ENCODE peak calls at places on chromosomes 6 and 20, in five cellular contexts. One of them, this sample, is unnamed.

GRCh38 chr6:13952101-13952500 is 27.3 kb downstream of the RNF182 start:
- DNase-seq in ACHN: no peak
- DNase-seq in NCI-H2081: no peak
- DNase-seq in T-cell: no peak
- DNase-seq in HCEC 1CT: no peak
- DNase-seq in this sample: no peak

GRCh38 chr20:37850724-37851123 is 52.2 kb upstream of the VSTM2L start:
- DNase-seq in ACHN: no peak
- DNase-seq in HCEC 1CT: no peak
- DNase-seq in NCI-H2081: no peak
- DNase-seq in T-cell: no peak
- DNase-seq in this sample: no peak

GRCh38 chr20:34249291-34249690 is 8.1 kb downstream of the ASIP start:
- DNase-seq in HCEC 1CT: peak
- DNase-seq in ACHN: no peak
- DNase-seq in NCI-H2081: no peak
- DNase-seq in T-cell: no peak
- DNase-seq in this sample: no peak

GRCh38 chr20:57896017-57896416 is 186.2 kb upstream of the PMEPA1 start:
- DNase-seq in HCEC 1CT: no peak
- DNase-seq in ACHN: no peak
- DNase-seq in NCI-H2081: no peak
- DNase-seq in T-cell: no peak
- DNase-seq in this sample: no peak

GRCh38 chr20:25246182-25246943 is 1.5 kb upstream of the PYGB start:
- DNase-seq in NCI-H2081: no peak
- DNase-seq in ACHN: no peak
- DNase-seq in T-cell: no peak
- DNase-seq in HCEC 1CT: no peak
- DNase-seq in this sample: no peak

GRCh38 chr6:18154507-18155272 is at the start of gene TPMT:
- DNase-seq in ACHN: peak
- DNase-seq in T-cell: no peak
- DNase-seq in NCI-H2081: no peak
- DNase-seq in HCEC 1CT: no peak
- DNase-seq in this sample: no peak

GRCh38 chr20:16607364-16608264 is 34.4 kb upstream of the KIF16B start:
- DNase-seq in ACHN: no peak
- DNase-seq in HCEC 1CT: no peak
- DNase-seq in T-cell: no peak
- DNase-seq in NCI-H2081: no peak
- DNase-seq in this sample: no peak

GRCh38 chr6:139474145-139475108 is 100.0 kb upstream of the CITED2 start:
- DNase-seq in NCI-H2081: no peak
- DNase-seq in ACHN: peak
- DNase-seq in T-cell: no peak
- DNase-seq in HCEC 1CT: peak
- DNase-seq in this sample: no peak

GRCh38 chr6:1597121-1597744 is 12.5 kb upstream of the FOXC1 start:
- DNase-seq in T-cell: no peak
- DNase-seq in NCI-H2081: no peak
- DNase-seq in HCEC 1CT: no peak
- DNase-seq in ACHN: no peak
- DNase-seq in this sample: no peak

GRCh38 chr6:147401779-147402178 is 106.7 kb upstream of the SAMD5 start:
- DNase-seq in NCI-H2081: no peak
- DNase-seq in HCEC 1CT: no peak
- DNase-seq in ACHN: no peak
- DNase-seq in T-cell: no peak
- DNase-seq in this sample: no peak

GRCh38 chr6:18262812-18263560 is 1.3 kb downstream of the DEK start:
- DNase-seq in NCI-H2081: no peak
- DNase-seq in T-cell: no peak
- DNase-seq in ACHN: peak
- DNase-seq in HCEC 1CT: peak
- DNase-seq in this sample: peak